ENCODE peak calls at places on chromosomes 2 and 18, in ten cellular contexts. P is dorsolateral prefrontal cortex, T is kidney, L is fibroblast of lung, U is HepG2, K is SK-N-SH, Z is spleen, D is uterus, S is endothelial cell of umbilical vein, V is HCT116. Q is an unnamed sample.

GRCh38 chr2:223050900-223051299 is 1.1 kb upstream of the KCNE4 start:
- DNase-seq in P (no peak), T (no peak), L (peak), U (no peak), K (no peak), Z (no peak), D (no peak), S (no peak), V (no peak), Q (no peak)

GRCh38 chr2:26526105-26526504 is 48.2 kb upstream of the OTOF start:
- DNase-seq in P (no peak), T (no peak), L (no peak), U (no peak), K (no peak), Z (no peak), D (no peak), S (no peak), V (no peak), Q (no peak)

GRCh38 chr2:222025891-222026271 is 272.9 kb downstream of the PAX3 start:
- DNase-seq in P (no peak), T (no peak), L (no peak), U (no peak), K (no peak), Z (no peak), D (no peak), S (no peak), V (no peak), Q (no peak)

GRCh38 chr2:229856416-229856815 is 65.4 kb downstream of the TRIP12 start:
- DNase-seq in P (no peak), T (no peak), L (no peak), U (no peak), K (no peak), Z (no peak), D (no peak), S (no peak), V (no peak), Q (no peak)

GRCh38 chr2:200131307-200131706 is 175.2 kb upstream of the SPATS2L start:
- DNase-seq in P (no peak), T (no peak), L (no peak), U (no peak), K (no peak), Z (no peak), D (no peak), S (no peak), V (no peak), Q (no peak)

GRCh38 chr2:25168256-25169072 is at the start of gene POMC:
- DNase-seq in P (no peak), T (peak), L (peak), U (no peak), K (peak), Z (peak), D (no peak), S (peak), V (no peak), Q (peak)

GRCh38 chr2:28896906-28897305 is 2.4 kb downstream of the WDR43 start:
- DNase-seq in P (no peak), T (no peak), L (peak), U (no peak), K (no peak), Z (no peak), D (no peak), S (no peak), V (no peak), Q (peak)

GRCh38 chr2:215269397-215270117 is 42.3 kb upstream of the ATIC start:
- DNase-seq in P (peak), T (no peak), L (peak), U (peak), K (peak), Z (no peak), D (peak), S (peak), V (peak), Q (peak)

GRCh38 chr18:5296706-5297320 is 1.3 kb upstream of the ZBTB14 start:
- DNase-seq in P (peak), T (peak), L (peak), U (peak), K (peak), Z (peak), D (peak), S (peak), V (peak), Q (peak)

GRCh38 chr2:178277741-178278197 is 83.5 kb downstream of the OSBPL6 start:
- DNase-seq in P (no peak), T (no peak), L (peak), U (peak), K (no peak), Z (no peak), D (no peak), S (no peak), V (no peak), Q (no peak)

GRCh38 chr18:63472380-63472779 is 4.4 kb upstream of the SERPINB5 start:
- DNase-seq in P (no peak), T (no peak), L (no peak), U (peak), K (no peak), Z (no peak), D (no peak), S (no peak), V (peak), Q (peak)

GRCh38 chr2:134461511-134461910 is 207.6 kb downstream of the MGAT5 start:
- DNase-seq in P (no peak), T (no peak), L (no peak), U (no peak), K (no peak), Z (no peak), D (no peak), S (no peak), V (no peak), Q (no peak)

GRCh38 chr2:218397502-218398436 is 1.9 kb upstream of the CTDSP1 start:
- DNase-seq in P (no peak), T (peak), L (peak), U (peak), K (peak), Z (peak), D (peak), S (peak), V (peak), Q (peak)

GRCh38 chr18:58005885-58006523 is 38.0 kb upstream of the NEDD4L start:
- DNase-seq in P (no peak), T (no peak), L (peak), U (no peak), K (no peak), Z (no peak), D (no peak), S (no peak), V (peak), Q (peak)

GRCh38 chr2:222978850-222979249 is 73.1 kb upstream of the KCNE4 start:
- DNase-seq in P (no peak), T (no peak), L (no peak), U (no peak), K (no peak), Z (no peak), D (no peak), S (no peak), V (no peak), Q (no peak)

GRCh38 chr2:197708331-197708730 is 3.2 kb downstream of the MARS2 start:
- DNase-seq in P (no peak), T (no peak), L (peak), U (peak), K (no peak), Z (no peak), D (no peak), S (peak), V (no peak), Q (peak)

GRCh38 chr2:219247678-219248642 is 2.7 kb downstream of the STK16 start:
- DNase-seq in P (no peak), T (peak), L (no peak), U (no peak), K (no peak), Z (peak), D (no peak), S (no peak), V (no peak), Q (no peak)

GRCh38 chr2:112949456-112949855 is 28.4 kb upstream of the IL36G start:
- DNase-seq in P (no peak), T (no peak), L (no peak), U (no peak), K (no peak), Z (no peak), D (no peak), S (no peak), V (no peak), Q (no peak)

DNA sequence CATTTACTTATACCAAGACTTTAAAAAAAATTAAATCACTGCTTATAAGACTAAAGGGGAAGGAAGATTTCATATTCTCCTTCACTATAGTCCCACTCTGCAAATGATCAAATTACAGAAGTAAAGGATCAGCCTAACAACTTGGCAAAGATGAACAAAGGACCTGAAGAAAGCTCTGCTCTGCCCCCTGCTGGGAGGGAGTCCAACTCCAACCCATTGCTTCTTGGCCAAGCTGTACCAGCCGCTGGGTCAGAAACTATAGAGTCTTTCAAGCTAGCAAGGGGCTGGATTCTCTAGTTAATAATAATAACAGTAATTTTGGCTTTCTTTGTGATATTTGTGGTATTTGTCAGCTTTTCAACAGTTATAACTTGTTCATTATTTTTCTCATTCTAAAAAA is 927.0 kb upstream of the CRIM1 start:
- DNase-seq in P (no peak), T (no peak), L (peak), U (peak), K (peak), Z (no peak), D (no peak), S (peak), V (no peak), Q (peak)
- TF ChIP-seq CTCF in P (peak), T (peak), L (peak), U (peak), K (peak), Z (peak), D (no peak), S (peak), V (no peak), Q (peak)

GRCh38 chr2:193836424-193836823 is 1641.7 kb upstream of the TMEFF2 start:
- DNase-seq in P (no peak), T (no peak), L (no peak), U (no peak), K (no peak), Z (no peak), D (no peak), S (peak), V (no peak), Q (no peak)
- H3K27ac ChIP-seq in P (no peak), T (no peak), L (no peak), U (no peak), K (peak), Z (no peak), D (no peak), S (no peak), V (no peak), Q (peak)

GRCh38 chr2:217138284-217138683 is 278.4 kb upstream of the TNP1 start:
- DNase-seq in P (no peak), T (no peak), L (no peak), U (no peak), K (no peak), Z (no peak), D (no peak), S (no peak), V (no peak), Q (no peak)

GRCh38 chr2:217147751-217148318 is 288.0 kb upstream of the TNP1 start:
- DNase-seq in P (no peak), T (no peak), L (no peak), U (no peak), K (no peak), Z (no peak), D (no peak), S (no peak), V (no peak), Q (no peak)

DNA sequence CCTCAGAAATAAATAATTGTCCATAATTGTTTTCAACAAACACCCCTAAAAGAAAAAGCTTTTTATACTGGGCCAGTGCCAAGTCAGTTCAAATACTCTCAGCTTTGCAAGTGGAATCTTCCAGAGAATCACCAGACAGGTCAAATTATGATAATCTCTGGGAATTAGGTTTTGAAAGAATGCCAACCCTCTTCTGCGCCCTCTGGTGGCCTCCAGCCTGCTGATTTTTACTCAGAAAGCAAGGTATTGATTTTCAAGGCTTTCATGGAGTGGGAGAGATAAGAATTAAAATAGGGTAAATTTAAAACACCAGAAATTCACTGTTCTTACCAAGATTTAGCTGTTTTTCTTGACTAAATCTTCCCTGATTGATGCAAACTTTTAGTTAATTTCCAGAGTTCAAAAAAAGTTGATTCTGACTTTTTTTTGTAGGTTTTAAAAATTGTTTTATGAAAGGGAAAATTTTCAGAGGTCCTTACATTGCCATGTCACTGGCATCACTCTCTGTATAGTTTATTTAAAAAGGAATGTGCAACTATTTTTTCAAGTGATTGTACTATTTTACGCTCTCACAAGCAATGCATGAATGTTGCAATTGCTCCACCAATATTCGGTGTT is 282.9 kb upstream of the TNP1 start:
- DNase-seq in P (no peak), T (no peak), L (no peak), U (peak), K (peak), Z (no peak), D (no peak), S (peak), V (peak), Q (peak)
- TF ChIP-seq CTCF in P (no peak), T (peak), L (peak), U (peak), K (peak), Z (no peak), D (no peak), S (peak), V (peak), Q (peak)

DNA sequence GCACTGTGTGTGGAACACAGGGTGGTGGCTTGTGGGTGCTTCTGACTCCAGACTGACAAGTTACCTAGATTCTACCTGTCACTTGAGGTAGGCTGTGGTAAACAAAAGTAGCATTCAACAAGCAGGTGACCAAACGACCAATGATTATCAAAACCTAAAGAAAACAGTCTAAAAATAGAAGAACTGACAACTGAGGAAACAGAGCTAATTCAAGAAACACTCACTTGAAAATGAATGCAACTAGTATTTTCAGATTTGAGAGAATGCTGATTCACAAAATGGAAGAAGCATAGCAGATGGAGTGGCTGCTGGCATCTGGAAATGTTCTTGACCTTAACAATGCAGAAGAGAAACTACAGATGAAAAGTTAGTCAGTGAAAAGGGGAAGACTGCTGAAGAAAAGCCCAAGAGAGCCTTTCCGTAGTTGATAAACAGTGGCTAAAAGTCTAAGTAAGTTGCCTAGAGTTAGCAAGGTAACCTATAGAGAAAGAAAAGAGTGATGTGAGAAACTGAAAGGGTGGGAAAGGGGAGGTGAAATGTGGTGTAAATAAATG is 170.4 kb downstream of the NCK2 start:
- DNase-seq in P (no peak), T (no peak), L (no peak), U (no peak), K (no peak), Z (no peak), D (no peak), S (no peak), V (no peak), Q (no peak)
- H3K27ac ChIP-seq in P (no peak), T (no peak), L (no peak), U (no peak), K (no peak), Z (no peak), D (no peak), S (no peak), V (no peak), Q (no peak)

DNA sequence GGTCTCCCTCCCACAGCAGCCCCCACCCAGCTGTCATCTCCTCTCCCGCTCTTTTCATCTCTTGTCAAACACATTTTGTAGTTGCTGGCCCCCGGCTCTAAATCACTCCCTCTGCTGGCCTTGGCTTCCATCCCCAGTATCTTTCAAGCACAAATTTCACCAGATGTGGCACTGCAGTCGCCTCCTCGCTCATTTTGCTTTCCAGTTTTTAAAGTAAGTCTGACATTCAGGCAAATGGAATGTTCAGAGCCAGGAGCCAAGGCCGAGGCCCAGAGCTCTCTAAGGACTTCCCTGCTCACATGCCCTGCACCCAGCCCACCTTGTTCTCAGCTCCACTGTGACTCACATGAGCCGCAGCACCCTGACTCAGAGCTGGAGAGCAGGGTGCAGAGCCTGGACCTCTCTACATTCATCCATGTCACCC is 158.4 kb downstream of the GALNT14 start:
- DNase-seq in P (no peak), T (peak), L (peak), U (no peak), K (peak), Z (no peak), D (peak), S (no peak), V (peak), Q (peak)
- TF ChIP-seq CTCF in P (peak), T (peak), L (peak), U (no peak), K (peak), Z (no peak), D (no peak), S (no peak), V (no peak), Q (peak)

DNA sequence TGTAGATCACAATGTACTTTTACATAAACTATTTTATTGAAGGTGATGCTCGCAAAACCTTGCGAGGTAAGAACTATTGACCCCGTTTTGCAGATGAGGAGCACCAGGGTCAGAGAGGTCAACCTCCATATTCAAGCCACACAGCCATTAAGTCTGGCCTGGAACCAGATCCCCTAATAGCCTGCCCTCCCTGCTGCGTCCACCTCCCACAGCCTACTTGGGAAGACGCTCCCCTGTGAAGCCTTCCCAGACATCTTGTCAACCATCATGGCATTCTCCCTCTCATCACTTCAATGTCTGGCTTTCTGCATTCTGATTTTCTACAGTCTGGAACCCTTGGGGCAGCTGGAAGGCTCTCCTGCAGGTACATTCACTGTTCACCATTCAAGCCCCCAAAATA is 101.0 kb downstream of the TTC32 start:
- DNase-seq in P (no peak), T (no peak), L (no peak), U (no peak), K (no peak), Z (no peak), D (no peak), S (no peak), V (no peak), Q (no peak)
- H3K27ac ChIP-seq in P (no peak), T (peak), L (no peak), U (no peak), K (no peak), Z (no peak), D (no peak), S (no peak), V (no peak), Q (peak)

GRCh38 chr2:144099340-144099739 is 420.6 kb downstream of the ZEB2 start:
- DNase-seq in P (no peak), T (no peak), L (no peak), U (no peak), K (no peak), Z (no peak), D (no peak), S (peak), V (no peak), Q (no peak)

GRCh38 chr2:144097440-144098225 is 422.3 kb downstream of the ZEB2 start:
- DNase-seq in P (no peak), T (no peak), L (no peak), U (no peak), K (no peak), Z (no peak), D (no peak), S (no peak), V (no peak), Q (no peak)

GRCh38 chr2:144102386-144102785 is 417.5 kb downstream of the ZEB2 start:
- DNase-seq in P (no peak), T (no peak), L (no peak), U (no peak), K (no peak), Z (no peak), D (no peak), S (no peak), V (no peak), Q (peak)

GRCh38 chr2:144096531-144096930 is 423.4 kb downstream of the ZEB2 start:
- DNase-seq in P (no peak), T (no peak), L (peak), U (no peak), K (no peak), Z (no peak), D (no peak), S (no peak), V (no peak), Q (no peak)

GRCh38 chr2:144099746-144100438 is 420.0 kb downstream of the ZEB2 start:
- DNase-seq in P (no peak), T (no peak), L (peak), U (no peak), K (no peak), Z (no peak), D (no peak), S (peak), V (no peak), Q (peak)
- TF ChIP-seq CTCF in P (no peak), T (no peak), L (peak), U (no peak), K (peak), Z (no peak), D (no peak), S (no peak), V (no peak), Q (no peak)

GRCh38 chr2:75055820-75056675 is 97.6 kb downstream of the POLE4 start:
- DNase-seq in P (no peak), T (no peak), L (no peak), U (no peak), K (no peak), Z (no peak), D (no peak), S (no peak), V (no peak), Q (no peak)

GRCh38 chr2:75053484-75054112 is 95.2 kb downstream of the POLE4 start:
- DNase-seq in P (no peak), T (no peak), L (no peak), U (peak), K (peak), Z (no peak), D (no peak), S (peak), V (peak), Q (peak)

GRCh38 chr2:75054296-75054695 is 95.9 kb downstream of the POLE4 start:
- DNase-seq in P (no peak), T (no peak), L (no peak), U (no peak), K (no peak), Z (no peak), D (no peak), S (no peak), V (no peak), Q (no peak)

DNA sequence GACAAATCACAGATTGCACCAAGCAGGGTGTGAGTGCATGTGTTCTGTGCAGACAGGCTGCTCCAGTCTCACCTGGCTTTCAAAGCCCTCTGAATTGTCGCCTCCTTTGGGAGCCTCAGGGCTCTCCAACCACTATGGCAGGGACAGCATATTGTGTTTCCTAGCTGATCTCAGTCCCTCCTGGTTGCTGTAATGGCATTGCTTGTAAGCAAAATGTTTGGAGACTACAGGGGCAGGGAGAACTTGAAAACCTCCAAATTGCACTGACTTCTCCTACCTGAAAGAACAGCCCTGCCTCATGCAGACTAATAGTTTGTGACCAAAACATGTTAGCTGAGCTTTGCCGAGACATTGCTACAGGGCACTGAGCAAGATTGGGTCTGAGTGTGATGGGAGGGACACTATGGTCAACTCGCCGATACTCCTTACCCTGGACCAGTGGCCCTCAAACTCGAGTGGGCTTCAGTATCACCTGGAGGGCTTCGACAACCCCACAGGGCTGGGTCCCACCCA is 96.9 kb downstream of the POLE4 start:
- DNase-seq in P (no peak), T (no peak), L (no peak), U (no peak), K (no peak), Z (no peak), D (no peak), S (no peak), V (no peak), Q (no peak)
- H3K27ac ChIP-seq in P (no peak), T (no peak), L (no peak), U (no peak), K (no peak), Z (no peak), D (no peak), S (no peak), V (no peak), Q (no peak)